ENCODE peak calls at places on chromosomes 11 and 22, in six cellular contexts. V, W, N, K, Y and C are unnamed samples.

GRCh38 chr11:65976216-65977176 is 15.0 kb downstream of the SART1 start:
- DNase-seq in W (no peak), N (no peak), K (no peak), Y (no peak), V (no peak), C (no peak)

GRCh38 chr11:65170058-65170534 is at the start of gene SPDYC:
- DNase-seq in N (no peak), W (no peak), K (no peak), Y (no peak), V (no peak), C (no peak)

GRCh38 chr11:119481667-119482400 is 58.9 kb upstream of the THY1 start:
- DNase-seq in V (peak), Y (no peak), W (no peak), K (no peak), N (no peak), C (no peak)

GRCh38 chr22:29205598-29206371 is at the start of gene EMID1:
- DNase-seq in N (peak), K (no peak), Y (no peak), W (peak), V (peak), C (no peak)

GRCh38 chr11:105368711-105369110 is 229.1 kb upstream of the CARD18 start:
- DNase-seq in Y (no peak), V (no peak), N (peak), K (no peak), W (no peak), C (no peak)

GRCh38 chr22:27003301-27003700 is 345.9 kb downstream of the MIAT start:
- DNase-seq in K (no peak), N (no peak), W (no peak), V (no peak), Y (no peak), C (peak)

GRCh38 chr22:49372111-49372529 is 455.6 kb downstream of the BRD1 start:
- DNase-seq in W (no peak), N (no peak), Y (no peak), V (no peak), K (no peak), C (no peak)

GRCh38 chr11:119335655-119336543 is 1.6 kb downstream of the RNF26 start:
- DNase-seq in W (no peak), Y (no peak), V (peak), K (no peak), N (no peak), C (no peak)

GRCh38 chr11:130728185-130729160 is 187.8 kb downstream of the SNX19 start:
- DNase-seq in V (no peak), N (no peak), Y (no peak), W (no peak), K (no peak), C (no peak)

GRCh38 chr22:42906605-42907338 is 49.7 kb upstream of the ARFGAP3 start:
- DNase-seq in K (no peak), V (peak), Y (no peak), N (peak), W (no peak), C (no peak)

GRCh38 chr11:8867035-8867434 is 44.0 kb upstream of the AKIP1 start:
- DNase-seq in Y (no peak), K (no peak), N (peak), W (no peak), V (no peak), C (no peak)

GRCh38 chr11:125957623-125958330 is 11.9 kb downstream of the VSIG10L2 start:
- DNase-seq in N (no peak), W (no peak), V (no peak), K (no peak), Y (no peak), C (no peak)

GRCh38 chr22:28023774-28024173 is 104.7 kb upstream of the PITPNB start:
- DNase-seq in V (peak), K (no peak), N (no peak), W (no peak), Y (no peak), C (no peak)

GRCh38 chr11:109326781-109327180 is 95.2 kb upstream of the C11orf87 start:
- DNase-seq in W (no peak), Y (no peak), V (no peak), K (no peak), N (no peak), C (no peak)

GRCh38 chr22:48757581-48757980 is 1070.1 kb downstream of the BRD1 start:
- DNase-seq in Y (no peak), K (no peak), W (no peak), N (no peak), V (no peak), C (no peak)

GRCh38 chr11:92225563-92226308 is 1.1 kb downstream of the FAT3 start:
- DNase-seq in Y (no peak), N (no peak), K (no peak), W (no peak), V (no peak), C (no peak)

GRCh38 chr11:124612567-124613245 is 1.5 kb downstream of the PANX3 start:
- DNase-seq in Y (no peak), V (no peak), W (no peak), K (no peak), N (peak), C (no peak)

GRCh38 chr11:69915501-69916250 is 96.5 kb upstream of the FGF3 start:
- DNase-seq in W (peak), N (peak), K (no peak), V (peak), Y (peak), C (peak)

GRCh38 chr11:36088234-36088975 is 144.5 kb downstream of the LDLRAD3 start:
- DNase-seq in W (no peak), Y (no peak), K (no peak), N (peak), V (no peak), C (peak)

GRCh38 chr11:63504933-63505586 is 824 bp upstream of the LGALS12 start:
- DNase-seq in K (no peak), Y (no peak), V (peak), W (no peak), N (peak), C (no peak)

GRCh38 chr11:69212121-69213110 is 56.7 kb downstream of the SMIM38 start:
- DNase-seq in N (no peak), V (no peak), K (no peak), W (no peak), Y (no peak), C (no peak)

GRCh38 chr11:16097543-16097942 is 258.8 kb downstream of the SOX6 start:
- DNase-seq in N (no peak), Y (no peak), K (no peak), W (no peak), V (no peak), C (no peak)

GRCh38 chr11:69116671-69117070 is 39.1 kb upstream of the SMIM38 start:
- DNase-seq in Y (no peak), N (no peak), W (no peak), K (no peak), V (peak), C (no peak)

GRCh38 chr11:65204646-65205601 is 23.2 kb downstream of the CAPN1 start:
- DNase-seq in N (peak), V (no peak), Y (no peak), K (no peak), W (peak), C (no peak)

GRCh38 chr11:70621241-70621640 is 222.9 kb downstream of the CTTN start:
- DNase-seq in V (no peak), N (no peak), W (no peak), Y (no peak), K (no peak), C (no peak)

GRCh38 chr11:23138761-23139160 is 278.5 kb upstream of the CCDC179 start:
- DNase-seq in K (no peak), W (no peak), N (no peak), Y (no peak), V (no peak), C (no peak)

GRCh38 chr11:93458286-93458685 is 84.9 kb downstream of the SMCO4 start:
- DNase-seq in Y (no peak), V (no peak), K (no peak), N (no peak), W (no peak), C (no peak)

GRCh38 chr11:77106321-77106720 is 3.7 kb downstream of the OMP start:
- DNase-seq in K (no peak), V (no peak), W (no peak), N (no peak), Y (no peak), C (no peak)

GRCh38 chr11:57499983-57500461 is 15.5 kb downstream of the SLC43A1 start:
- DNase-seq in Y (no peak), V (no peak), W (no peak), N (no peak), K (no peak), C (no peak)
- H3K4me3 ChIP-seq in Y (no peak), V (peak), W (no peak), N (no peak), K (no peak), C (peak)

GRCh38 chr11:60844870-60845221 is 2.9 kb downstream of the CCDC86 start:
- DNase-seq in W (no peak), N (no peak), K (no peak), Y (no peak), V (no peak), C (no peak)
- H3K4me3 ChIP-seq in W (no peak), N (no peak), K (no peak), Y (no peak), V (no peak), C (peak)

GRCh38 chr11:78418584-78419211 is 1.1 kb upstream of the GAB2 start:
- DNase-seq in K (no peak), Y (no peak), W (no peak), N (no peak), V (no peak), C (no peak)
- H3K4me3 ChIP-seq in K (peak), Y (no peak), W (peak), N (peak), V (peak), C (peak)

GRCh38 chr22:38464992-38465672 is 2.8 kb upstream of the KDELR3 start:
- DNase-seq in V (no peak), N (no peak), W (no peak), K (no peak), Y (no peak), C (no peak)

GRCh38 chr22:38461057-38461413 is 6.0 kb upstream of the KCNJ4 start:
- DNase-seq in Y (no peak), N (no peak), W (no peak), K (no peak), V (no peak), C (no peak)

GRCh38 chr22:38465673-38466490 is 2.0 kb upstream of the KDELR3 start:
- DNase-seq in N (no peak), W (no peak), V (no peak), K (no peak), Y (no peak), C (no peak)

GRCh38 chr22:38461414-38462081 is 6.3 kb upstream of the KDELR3 start:
- DNase-seq in K (peak), V (peak), N (peak), W (peak), Y (peak), C (peak)

DNA sequence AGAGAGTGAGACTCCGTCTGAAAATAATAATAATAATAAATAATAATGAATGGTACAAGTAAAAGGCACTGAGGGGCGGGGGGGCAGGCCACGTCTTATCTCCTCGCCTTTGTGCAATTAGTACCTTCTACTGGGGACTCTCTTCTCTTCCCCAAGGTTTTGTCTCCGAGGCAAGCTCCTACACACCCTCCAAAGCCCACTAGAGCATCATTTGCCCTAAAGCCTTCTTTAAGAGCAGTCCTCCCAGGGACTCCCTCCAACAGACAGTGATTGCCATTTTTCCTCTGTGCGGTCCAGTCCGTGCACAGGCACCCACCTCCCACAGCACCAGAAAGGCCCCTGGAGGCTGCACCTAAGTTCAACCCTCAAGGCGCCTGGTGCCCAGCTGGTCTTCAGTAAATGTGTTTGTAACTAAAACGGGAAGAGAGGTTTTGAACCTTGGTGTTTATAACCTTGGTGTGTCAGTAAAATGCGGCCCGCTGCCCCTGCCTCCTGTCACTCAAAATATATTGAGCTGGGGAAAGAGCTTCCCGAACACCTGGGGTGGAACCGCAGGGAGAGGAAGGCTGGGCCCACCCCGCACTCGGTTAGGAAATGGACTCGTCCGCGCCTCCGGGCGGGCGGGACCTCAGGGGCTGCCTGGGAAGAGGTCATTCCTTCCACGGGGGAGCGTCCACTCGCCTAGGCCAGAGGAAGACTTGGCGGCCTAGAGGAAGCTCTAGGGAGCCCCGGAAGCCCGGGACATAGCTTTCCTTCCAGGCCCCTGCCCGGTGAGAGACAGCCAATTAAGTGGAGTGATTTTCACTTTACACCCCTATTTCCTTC is 4.7 kb upstream of the KDELR3 start:
- DNase-seq in V (peak), W (no peak), Y (no peak), N (peak), K (no peak), C (no peak)
- H3K4me3 ChIP-seq in V (no peak), W (no peak), Y (no peak), N (no peak), K (no peak), C (no peak)

GRCh38 chr11:19441752-19442553 is 201.2 kb upstream of the E2F8 start:
- DNase-seq in Y (no peak), N (peak), W (no peak), V (no peak), K (peak), C (peak)
- H3K4me3 ChIP-seq in Y (no peak), N (no peak), W (no peak), V (no peak), K (no peak), C (no peak)

GRCh38 chr11:59548309-59548656 is 36.9 kb downstream of the OR4D9 start:
- DNase-seq in Y (no peak), N (no peak), W (no peak), V (no peak), K (no peak), C (no peak)
- H3K4me3 ChIP-seq in Y (no peak), N (no peak), W (no peak), V (no peak), K (no peak), C (no peak)

GRCh38 chr22:44685384-44686056 is 16.5 kb upstream of the PRR5 start:
- DNase-seq in N (peak), W (peak), V (no peak), K (no peak), Y (peak), C (no peak)

GRCh38 chr22:44682556-44683168 is 19.3 kb upstream of the PRR5 start:
- DNase-seq in V (no peak), K (no peak), Y (no peak), W (no peak), N (no peak), C (no peak)

GRCh38 chr22:44683881-44684280 is 18.1 kb upstream of the PRR5 start:
- DNase-seq in Y (no peak), N (no peak), W (no peak), K (no peak), V (no peak), C (no peak)

GRCh38 chr22:44683237-44683636 is 18.8 kb upstream of the PRR5 start:
- DNase-seq in K (no peak), Y (no peak), N (no peak), W (no peak), V (no peak), C (no peak)

DNA sequence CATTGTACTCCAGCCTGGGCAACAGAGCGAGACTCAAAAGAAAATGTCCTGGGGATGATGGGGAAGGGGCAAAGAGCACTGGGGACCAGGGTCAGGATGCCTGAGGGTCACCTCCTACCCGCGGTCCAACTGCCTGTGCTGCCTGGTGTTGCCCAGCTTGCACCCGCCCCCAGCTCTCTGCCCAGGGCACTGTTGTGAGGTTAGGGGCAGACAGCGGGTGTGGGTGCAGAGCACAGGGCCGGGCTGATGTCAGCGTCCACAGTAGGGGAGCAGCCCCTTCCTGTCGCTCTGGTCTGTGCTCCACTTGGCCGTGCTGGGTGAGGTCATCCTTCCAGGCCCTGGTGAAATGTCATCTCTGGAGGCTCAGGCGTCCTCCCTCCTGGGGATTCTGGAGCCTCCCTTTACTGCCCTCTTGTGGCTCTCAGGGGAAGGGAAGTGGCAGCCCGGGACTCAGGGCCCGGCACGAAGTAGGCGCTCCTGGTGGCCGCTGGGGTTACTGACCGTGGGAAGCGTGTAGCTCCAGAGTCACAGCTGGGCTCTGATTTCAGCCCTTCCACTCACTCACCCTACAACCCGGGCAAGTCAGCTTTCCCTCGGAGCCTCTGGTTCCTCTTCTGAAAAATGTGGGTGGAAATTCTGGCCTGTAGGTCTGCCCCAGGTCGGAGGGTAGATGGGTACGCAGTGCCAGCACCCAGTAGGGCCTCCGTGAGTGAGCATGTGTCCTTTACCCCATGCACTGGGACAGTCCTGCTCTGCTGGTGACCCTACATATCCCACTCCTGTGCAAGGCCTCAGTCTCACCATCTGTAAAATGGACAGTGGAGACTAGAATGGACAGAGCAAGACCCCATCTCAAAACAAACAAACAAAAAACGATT is 17.3 kb upstream of the PRR5 start:
- DNase-seq in K (peak), Y (peak), V (peak), W (peak), N (peak), C (peak)
- H3K4me3 ChIP-seq in K (no peak), Y (no peak), V (no peak), W (no peak), N (no peak), C (no peak)

GRCh38 chr22:23836692-23837495 is 1.9 kb downstream of the DERL3 start:
- DNase-seq in N (no peak), Y (no peak), V (no peak), W (no peak), K (no peak), C (no peak)
- H3K4me3 ChIP-seq in N (no peak), Y (no peak), V (no peak), W (no peak), K (no peak), C (no peak)

GRCh38 chr22:22893077-22893805 is 5.6 kb downstream of the IGLL5 start:
- DNase-seq in N (no peak), W (no peak), K (no peak), Y (no peak), V (no peak), C (no peak)

GRCh38 chr22:22893891-22894739 is 6.5 kb downstream of the IGLL5 start:
- DNase-seq in W (no peak), N (no peak), V (no peak), K (no peak), Y (no peak), C (no peak)

GRCh38 chr22:22891139-22891621 is 3.6 kb downstream of the IGLL5 start:
- DNase-seq in K (no peak), N (no peak), W (no peak), V (no peak), Y (no peak), C (no peak)

GRCh38 chr22:22890085-22890484 is 2.5 kb downstream of the IGLL5 start:
- DNase-seq in N (no peak), K (no peak), Y (no peak), V (no peak), W (no peak), C (no peak)

DNA sequence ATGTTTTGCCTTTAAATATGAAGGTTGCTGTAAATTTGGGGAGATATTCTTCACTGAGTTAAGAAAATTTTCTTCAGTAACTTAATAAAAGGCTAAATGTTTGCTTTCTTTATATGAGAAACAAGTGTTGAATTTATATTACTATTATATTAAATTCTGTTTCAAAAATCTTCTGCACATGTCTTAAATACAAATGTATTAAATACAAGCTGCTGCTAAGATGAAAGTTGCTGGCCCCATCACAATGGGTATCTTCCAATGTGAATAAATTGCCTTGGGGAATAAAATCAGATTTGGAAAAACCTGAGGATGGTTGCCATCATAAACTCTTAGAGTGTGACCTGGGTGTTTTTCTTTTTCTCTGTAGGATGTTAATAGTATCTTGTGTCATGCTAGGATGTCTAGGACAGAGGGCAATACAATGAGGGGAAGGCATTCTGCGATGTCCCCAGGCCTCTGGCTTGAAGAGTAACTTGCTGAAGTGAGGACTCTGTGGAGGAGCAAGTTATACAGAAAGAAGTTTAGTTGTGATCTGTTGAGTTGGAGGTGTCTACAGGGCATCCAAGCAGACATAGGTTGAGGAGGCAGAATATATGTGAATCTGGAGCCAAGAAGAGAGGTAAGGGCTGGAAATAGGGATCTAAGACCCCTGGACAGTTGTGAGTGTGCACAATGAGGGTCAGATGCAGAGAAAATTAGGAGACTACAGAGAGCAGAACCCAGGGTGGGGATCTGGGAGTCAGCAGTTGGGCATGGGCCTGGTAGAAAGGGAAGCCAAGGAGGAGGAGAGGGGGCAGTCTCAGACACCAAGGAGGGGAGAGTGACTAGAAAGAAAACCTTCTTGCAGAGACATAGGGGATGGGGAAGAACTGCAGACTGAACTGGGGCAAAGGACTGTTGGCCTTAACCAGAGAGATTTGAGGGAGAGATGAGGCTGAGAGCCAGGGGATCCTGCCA is 4.8 kb downstream of the IGLL5 start:
- DNase-seq in W (no peak), K (no peak), V (no peak), Y (no peak), N (no peak), C (no peak)
- H3K4me3 ChIP-seq in W (no peak), K (no peak), V (no peak), Y (no peak), N (no peak), C (no peak)